ENCODE peak calls at places on chromosomes 11 and 22, in five cellular contexts. One of them, this sample, is unnamed.

GRCh38 chr11:128394436-128395089 is 192.8 kb downstream of the ETS1 start:
- DNase-seq in K562: no peak
- DNase-seq in HepG2: no peak
- DNase-seq in sigmoid colon: no peak
- DNase-seq in GM12878: no peak
- DNase-seq in this sample: no peak

GRCh38 chr11:64448599-64449380 is 89.8 kb downstream of the RPS6KA4 start:
- DNase-seq in K562: peak
- DNase-seq in HepG2: peak
- DNase-seq in sigmoid colon: peak
- DNase-seq in GM12878: no peak
- DNase-seq in this sample: peak

GRCh38 chr11:63839508-63840355 is 822 bp downstream of the MARK2 start:
- DNase-seq in K562: peak
- DNase-seq in HepG2: no peak
- DNase-seq in sigmoid colon: peak
- DNase-seq in GM12878: no peak
- DNase-seq in this sample: no peak

GRCh38 chr11:6812391-6813005 is 13.0 kb upstream of the OR6A2 start:
- DNase-seq in K562: peak
- DNase-seq in HepG2: peak
- DNase-seq in sigmoid colon: no peak
- DNase-seq in GM12878: peak
- DNase-seq in this sample: peak

GRCh38 chr11:41836426-41836825 is 377.0 kb upstream of the LRRC4C start:
- DNase-seq in K562: no peak
- DNase-seq in HepG2: no peak
- DNase-seq in sigmoid colon: no peak
- DNase-seq in GM12878: no peak
- DNase-seq in this sample: no peak

GRCh38 chr11:128632151-128632791 is 44.9 kb upstream of the ETS1 start:
- DNase-seq in K562: no peak
- DNase-seq in HepG2: peak
- DNase-seq in sigmoid colon: no peak
- DNase-seq in GM12878: no peak
- DNase-seq in this sample: no peak

GRCh38 chr11:62001450-62002178 is 34.2 kb upstream of the FTH1 start:
- DNase-seq in K562: no peak
- DNase-seq in HepG2: peak
- DNase-seq in sigmoid colon: no peak
- DNase-seq in GM12878: no peak
- DNase-seq in this sample: no peak

GRCh38 chr22:30828187-30829155 is 133.8 kb downstream of the OSBP2 start:
- DNase-seq in K562: no peak
- DNase-seq in HepG2: no peak
- DNase-seq in sigmoid colon: no peak
- DNase-seq in GM12878: no peak
- DNase-seq in this sample: no peak

GRCh38 chr11:78655561-78655960 is 80.9 kb upstream of the NARS2 start:
- DNase-seq in K562: no peak
- DNase-seq in HepG2: no peak
- DNase-seq in sigmoid colon: no peak
- DNase-seq in GM12878: no peak
- DNase-seq in this sample: no peak

GRCh38 chr11:104001474-104001873 is 35.0 kb upstream of the DDI1 start:
- DNase-seq in K562: no peak
- DNase-seq in HepG2: no peak
- DNase-seq in sigmoid colon: no peak
- DNase-seq in GM12878: no peak
- DNase-seq in this sample: no peak

GRCh38 chr11:74397531-74398243 is 546 bp downstream of the PGM2L1 start:
- DNase-seq in K562: peak
- DNase-seq in HepG2: peak
- DNase-seq in sigmoid colon: no peak
- DNase-seq in GM12878: no peak
- DNase-seq in this sample: peak

GRCh38 chr11:36141161-36141560 is 148.1 kb downstream of the COMMD9 start:
- DNase-seq in K562: no peak
- DNase-seq in HepG2: no peak
- DNase-seq in sigmoid colon: no peak
- DNase-seq in GM12878: no peak
- DNase-seq in this sample: no peak

GRCh38 chr22:31626427-31627150 is 35.4 kb downstream of the PISD start:
- DNase-seq in K562: peak
- DNase-seq in HepG2: peak
- DNase-seq in sigmoid colon: no peak
- DNase-seq in GM12878: no peak
- DNase-seq in this sample: no peak

GRCh38 chr11:82682003-82682751 is 51.5 kb downstream of the FAM181B start:
- DNase-seq in K562: peak
- DNase-seq in HepG2: peak
- DNase-seq in sigmoid colon: no peak
- DNase-seq in GM12878: peak
- DNase-seq in this sample: no peak

GRCh38 chr11:118226781-118227180 is 2.0 kb upstream of the JAML start:
- DNase-seq in K562: no peak
- DNase-seq in HepG2: no peak
- DNase-seq in sigmoid colon: no peak
- DNase-seq in GM12878: no peak
- DNase-seq in this sample: no peak

GRCh38 chr11:67415501-67416304 is at the start of gene CARNS1:
- DNase-seq in K562: no peak
- DNase-seq in HepG2: no peak
- DNase-seq in sigmoid colon: no peak
- DNase-seq in GM12878: no peak
- DNase-seq in this sample: no peak

GRCh38 chr22:25064894-25065560 is 112.5 kb downstream of the KIAA1671 start:
- DNase-seq in K562: no peak
- DNase-seq in HepG2: no peak
- DNase-seq in sigmoid colon: no peak
- DNase-seq in GM12878: no peak
- DNase-seq in this sample: no peak

GRCh38 chr11:33448461-33449130 is 191.4 kb downstream of the HIPK3 start:
- DNase-seq in K562: no peak
- DNase-seq in HepG2: no peak
- DNase-seq in sigmoid colon: no peak
- DNase-seq in GM12878: no peak
- DNase-seq in this sample: no peak

GRCh38 chr11:65646921-65647701 is 9.2 kb downstream of the SIPA1 start:
- DNase-seq in K562: peak
- DNase-seq in HepG2: no peak
- DNase-seq in sigmoid colon: no peak
- DNase-seq in GM12878: no peak
- DNase-seq in this sample: no peak

DNA sequence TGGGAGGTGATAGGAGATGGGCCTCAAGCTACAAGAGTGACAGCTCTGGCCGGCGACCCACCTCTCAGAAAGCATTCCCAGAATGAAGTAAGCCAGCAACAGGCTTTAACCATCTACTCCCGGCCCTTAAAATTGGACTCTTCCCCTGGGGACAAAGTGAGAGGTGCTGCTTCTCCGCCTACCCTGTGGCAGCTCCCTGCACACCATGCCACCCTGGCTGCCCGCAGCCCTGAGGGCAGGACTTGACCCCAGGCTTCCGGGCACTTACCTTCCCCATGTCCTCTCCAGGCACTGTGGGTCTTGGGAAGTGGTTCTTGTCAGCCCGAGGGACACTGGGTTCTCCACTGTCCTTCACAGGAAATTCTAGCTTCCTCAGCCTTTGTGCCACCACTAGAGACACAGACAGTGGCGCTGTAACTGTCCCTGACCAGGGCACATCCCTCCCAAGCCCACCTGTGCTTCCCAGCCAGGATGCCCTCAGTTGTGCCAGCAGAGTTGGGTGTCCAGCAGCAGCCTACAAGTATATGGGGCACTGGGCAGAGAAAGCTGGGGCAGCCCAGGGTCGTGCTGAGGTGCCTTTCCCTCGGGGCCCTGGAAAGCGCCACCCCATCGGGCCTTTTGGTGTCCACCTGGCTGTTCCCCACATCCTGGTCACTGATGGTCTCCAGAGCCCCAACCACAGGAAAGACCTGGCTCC is 28.9 kb downstream of the PPP2R1B start:
- DNase-seq in K562: no peak
- DNase-seq in HepG2: no peak
- DNase-seq in sigmoid colon: peak
- DNase-seq in GM12878: no peak
- DNase-seq in this sample: no peak
- TF ChIP-seq POLR2AphosphoS5 in K562: no peak
- TF ChIP-seq POLR2AphosphoS5 in HepG2: no peak
- TF ChIP-seq POLR2AphosphoS5 in sigmoid colon: no peak
- TF ChIP-seq POLR2AphosphoS5 in GM12878: no peak
- TF ChIP-seq POLR2AphosphoS5 in this sample: no peak

GRCh38 chr11:122717264-122717867 is 61.8 kb downstream of the UBASH3B start:
- DNase-seq in K562: no peak
- DNase-seq in HepG2: no peak
- DNase-seq in sigmoid colon: no peak
- DNase-seq in GM12878: peak
- DNase-seq in this sample: peak
- TF ChIP-seq POLR2AphosphoS5 in K562: no peak
- TF ChIP-seq POLR2AphosphoS5 in HepG2: no peak
- TF ChIP-seq POLR2AphosphoS5 in sigmoid colon: no peak
- TF ChIP-seq POLR2AphosphoS5 in GM12878: no peak
- TF ChIP-seq POLR2AphosphoS5 in this sample: no peak

DNA sequence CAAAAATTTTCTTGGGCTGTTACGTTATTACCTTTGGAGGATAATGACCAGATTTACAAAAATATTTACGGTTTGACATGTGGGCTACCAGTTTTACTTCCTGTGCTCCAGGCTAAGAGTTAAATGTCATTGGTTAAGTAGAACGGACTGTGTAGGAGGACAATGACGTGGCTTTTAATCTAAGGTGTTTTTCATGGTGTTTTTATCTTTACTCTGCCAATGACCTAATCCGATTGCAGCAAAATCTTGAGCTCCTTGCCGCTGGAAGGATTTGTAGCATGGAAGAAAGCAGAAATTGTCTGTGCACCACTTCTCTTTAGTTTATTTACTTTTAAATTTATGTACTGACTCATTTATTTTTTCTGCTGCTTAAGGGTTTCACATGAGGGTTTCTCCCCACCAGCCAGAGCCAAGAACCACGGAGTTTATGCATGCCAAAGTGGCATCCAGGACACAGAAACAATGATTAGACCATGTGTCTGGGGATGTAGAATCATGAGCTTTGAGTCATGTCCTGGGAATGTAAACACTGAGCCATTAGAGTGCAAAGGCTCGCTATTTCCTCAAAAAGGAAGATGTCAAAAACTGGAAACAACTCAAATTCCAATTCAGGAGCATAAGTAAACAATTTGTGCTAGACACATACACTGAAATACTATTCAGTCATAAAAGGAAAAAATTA is 1.9 kb upstream of the CARD16 start:
- DNase-seq in K562: no peak
- DNase-seq in HepG2: peak
- DNase-seq in sigmoid colon: peak
- DNase-seq in GM12878: no peak
- DNase-seq in this sample: no peak
- TF ChIP-seq POLR2AphosphoS5 in K562: no peak
- TF ChIP-seq POLR2AphosphoS5 in HepG2: no peak
- TF ChIP-seq POLR2AphosphoS5 in sigmoid colon: peak
- TF ChIP-seq POLR2AphosphoS5 in GM12878: no peak
- TF ChIP-seq POLR2AphosphoS5 in this sample: no peak

GRCh38 chr11:114079406-114080072 is 20.0 kb downstream of the ZBTB16 start:
- DNase-seq in K562: no peak
- DNase-seq in HepG2: no peak
- DNase-seq in sigmoid colon: peak
- DNase-seq in GM12878: no peak
- DNase-seq in this sample: no peak
- TF ChIP-seq POLR2AphosphoS5 in K562: no peak
- TF ChIP-seq POLR2AphosphoS5 in HepG2: no peak
- TF ChIP-seq POLR2AphosphoS5 in sigmoid colon: no peak
- TF ChIP-seq POLR2AphosphoS5 in GM12878: no peak
- TF ChIP-seq POLR2AphosphoS5 in this sample: no peak

GRCh38 chr11:111435046-111435698 is 56.1 kb upstream of the POU2AF1 start:
- DNase-seq in K562: no peak
- DNase-seq in HepG2: no peak
- DNase-seq in sigmoid colon: peak
- DNase-seq in GM12878: no peak
- DNase-seq in this sample: no peak
- TF ChIP-seq POLR2AphosphoS5 in K562: no peak
- TF ChIP-seq POLR2AphosphoS5 in HepG2: no peak
- TF ChIP-seq POLR2AphosphoS5 in sigmoid colon: no peak
- TF ChIP-seq POLR2AphosphoS5 in GM12878: no peak
- TF ChIP-seq POLR2AphosphoS5 in this sample: no peak